ENCODE peak calls at places on chromosomes 16 and 17, in six cellular contexts. L is Panc1, P is GM23338, W is HCT116, H is A549, A is HepG2. M is an unnamed sample.

GRCh38 chr17:31052187-31052889 is 42.4 kb upstream of the NF1 start:
- DNase-seq in L (no peak), P (no peak), W (peak; percentile 42), H (peak; percentile 67), A (peak; percentile 35), M (peak; percentile 51)

GRCh38 chr17:81200695-81201580 is 21.8 kb downstream of the CEP131 start:
- DNase-seq in L (peak; percentile 7), P (peak; percentile 73), W (peak; percentile 54), H (peak; percentile 81), A (peak; percentile 62), M (peak; percentile 47)

GRCh38 chr16:13439766-13440165 is 480.2 kb upstream of the ERCC4 start:
- DNase-seq in L (no peak), P (no peak), W (no peak), H (no peak), A (no peak), M (no peak)

GRCh38 chr17:1197781-1198490 is 18.2 kb upstream of the ABR start:
- DNase-seq in L (no peak), P (no peak), W (no peak), H (no peak), A (no peak), M (peak; percentile 97)

GRCh38 chr17:1087381-1088241 is 90.7 kb downstream of the TIMM22 start:
- DNase-seq in L (no peak), P (peak; percentile 87), W (no peak), H (peak; percentile 84), A (no peak), M (no peak)

GRCh38 chr17:10073026-10073425 is 125.4 kb downstream of the GAS7 start:
- DNase-seq in L (no peak), P (no peak), W (no peak), H (no peak), A (no peak), M (no peak)

GRCh38 chr16:58110590-58111330 is 18.4 kb downstream of the CFAP20 start:
- DNase-seq in L (no peak), P (peak; percentile 40), W (no peak), H (no peak), A (no peak), M (peak; percentile 2)

GRCh38 chr16:69100046-69100765 is 5.2 kb upstream of the HAS3 start:
- DNase-seq in L (no peak), P (no peak), W (no peak), H (no peak), A (no peak), M (no peak)

GRCh38 chr16:85327731-85328664 is 215.7 kb upstream of the CIBAR2 start:
- DNase-seq in L (no peak), P (peak; percentile 99), W (peak; percentile 39), H (no peak), A (no peak), M (no peak)

GRCh38 chr17:39132192-39132600 is 19.2 kb downstream of the PLXDC1 start:
- DNase-seq in L (no peak), P (peak; percentile 43), W (no peak), H (peak; percentile 51), A (no peak), M (no peak)

GRCh38 chr17:65222216-65222738 is 85.1 kb downstream of the RGS9 start:
- DNase-seq in L (no peak), P (no peak), W (no peak), H (no peak), A (no peak), M (no peak)

GRCh38 chr17:37317867-37318266 is 57.9 kb upstream of the C17orf78 start:
- DNase-seq in L (no peak), P (no peak), W (no peak), H (no peak), A (no peak), M (no peak)

GRCh38 chr16:4414187-4414909 is 2.0 kb downstream of the CORO7 start:
- DNase-seq in L (no peak), P (no peak), W (no peak), H (no peak), A (no peak), M (no peak)

GRCh38 chr17:335691-336090 is 16.9 kb downstream of the RPH3AL start:
- DNase-seq in L (no peak), P (peak; percentile 74), W (no peak), H (no peak), A (no peak), M (no peak)

GRCh38 chr17:56185491-56185890 is 32.2 kb downstream of the ANKFN1 start:
- DNase-seq in L (no peak), P (no peak), W (no peak), H (no peak), A (no peak), M (no peak)

GRCh38 chr17:42535400-42536047 is 517 bp upstream of the NAGLU start:
- DNase-seq in L (no peak), P (no peak), W (no peak), H (no peak), A (no peak), M (no peak)

GRCh38 chr16:85991425-85991824 is 92.5 kb downstream of the IRF8 start:
- DNase-seq in L (no peak), P (no peak), W (no peak), H (no peak), A (no peak), M (no peak)

GRCh38 chr17:74852237-74853047 is 7.2 kb downstream of the GRIN2C start:
- DNase-seq in L (no peak), P (peak; percentile 94), W (peak; percentile 27), H (no peak), A (peak; percentile 67), M (no peak)
- TF ChIP-seq REST in L (peak; percentile 69), P (peak; percentile 74), W (no peak), H (peak; percentile 29), A (peak; percentile 59), M (peak; percentile 85)

DNA sequence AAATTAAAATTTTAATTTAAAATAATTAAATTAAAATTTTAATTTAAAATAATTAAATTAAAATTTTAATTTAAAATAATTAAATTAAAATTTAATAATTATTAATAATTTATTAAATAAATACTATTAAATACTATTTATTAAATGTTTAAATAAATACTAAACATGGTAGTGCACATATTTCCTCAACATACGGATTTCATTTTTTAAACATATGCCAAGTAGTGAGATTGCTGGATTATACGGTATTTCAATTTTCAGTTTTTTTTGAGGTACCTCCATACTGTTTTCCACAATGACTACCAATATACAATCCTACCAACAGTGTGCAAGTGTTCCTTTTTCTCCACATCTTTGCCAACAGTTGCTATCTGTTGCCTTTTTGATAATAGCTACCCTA is 852.9 kb upstream of the CDH8 start:
- DNase-seq in L (no peak), P (no peak), W (no peak), H (no peak), A (no peak), M (no peak)
- TF ChIP-seq REST in L (no peak), P (no peak), W (no peak), H (no peak), A (no peak), M (no peak)

GRCh38 chr16:50300942-50301625 is 34.7 kb downstream of the ADCY7 start:
- DNase-seq in L (no peak), P (no peak), W (no peak), H (no peak), A (no peak), M (no peak)
- TF ChIP-seq REST in L (no peak), P (no peak), W (no peak), H (no peak), A (no peak), M (no peak)

GRCh38 chr16:88430524-88431446 is 22.3 kb upstream of the ZFPM1 start:
- DNase-seq in L (no peak), P (peak; percentile 73), W (no peak), H (no peak), A (no peak), M (no peak)
- TF ChIP-seq REST in L (no peak), P (no peak), W (no peak), H (no peak), A (no peak), M (no peak)

DNA sequence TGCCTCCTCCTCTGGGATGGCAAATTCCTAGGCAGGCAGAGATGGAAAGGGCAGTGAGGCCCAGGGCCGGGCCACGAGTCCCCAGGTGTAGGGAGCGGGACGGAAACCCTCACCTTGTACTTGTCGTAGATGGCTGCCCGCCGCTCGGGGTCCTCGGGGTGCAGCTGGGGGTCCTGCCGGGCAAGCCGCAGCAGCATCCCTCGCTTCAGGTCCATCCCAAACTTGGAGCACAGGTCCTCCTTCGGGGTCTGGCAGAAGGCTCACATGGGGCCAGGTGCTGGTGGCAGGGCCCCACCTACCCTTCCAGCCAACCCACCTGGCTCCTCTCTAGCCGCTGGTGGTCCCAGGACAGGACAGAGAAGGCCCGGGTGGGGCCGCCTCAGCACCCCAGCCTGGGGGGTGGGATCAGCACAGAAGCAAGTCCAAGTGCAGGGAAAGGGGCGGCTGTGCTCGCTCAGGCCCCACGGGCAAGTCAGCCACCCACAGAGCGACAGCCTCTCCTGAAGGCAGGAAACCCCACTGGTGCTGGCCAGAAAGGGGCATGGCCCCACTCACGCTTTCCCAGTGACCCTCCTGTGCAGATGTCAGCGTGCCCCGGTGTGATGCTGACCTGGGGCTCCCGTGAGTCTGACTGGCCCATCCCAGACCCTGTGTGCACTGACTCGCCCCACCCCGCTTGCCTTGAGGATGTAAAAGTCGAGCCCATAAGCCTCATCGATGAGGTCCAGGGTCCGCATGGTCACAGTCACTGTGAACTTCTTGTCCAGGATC is 1.8 kb downstream of the MRPL28 start:
- DNase-seq in L (no peak), P (no peak), W (no peak), H (no peak), A (no peak), M (no peak)
- TF ChIP-seq REST in L (no peak), P (no peak), W (no peak), H (no peak), A (no peak), M (no peak)

GRCh38 chr17:71229036-71229435 is 891.8 kb upstream of the SOX9 start:
- DNase-seq in L (no peak), P (no peak), W (no peak), H (no peak), A (no peak), M (no peak)
- TF ChIP-seq REST in L (no peak), P (no peak), W (no peak), H (no peak), A (no peak), M (no peak)

DNA sequence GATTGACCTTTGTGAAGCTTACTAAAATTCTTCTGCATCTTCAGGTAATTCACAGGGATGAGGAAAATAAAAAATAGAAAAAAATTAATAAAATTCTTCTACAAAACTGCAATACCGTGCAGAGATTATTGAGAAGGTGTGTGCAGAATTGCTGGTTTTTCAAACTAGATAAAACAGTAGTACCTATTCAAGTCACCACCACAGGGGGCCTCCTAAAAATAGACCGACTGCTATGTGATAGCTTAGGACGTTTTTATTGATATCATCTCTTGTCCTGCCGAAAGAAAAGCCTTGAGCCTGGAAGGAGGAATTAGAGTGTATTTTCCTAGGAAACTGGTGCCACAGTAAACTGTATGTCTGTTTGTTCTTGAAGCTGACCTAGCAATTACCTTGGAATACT is 325.9 kb downstream of the ZFHX3 start:
- DNase-seq in L (no peak), P (no peak), W (no peak), H (no peak), A (no peak), M (no peak)
- TF ChIP-seq REST in L (no peak), P (no peak), W (no peak), H (no peak), A (no peak), M (no peak)

GRCh38 chr16:27795992-27796614 is 246.2 kb downstream of the KATNIP start:
- DNase-seq in L (no peak), P (peak; percentile 91), W (peak; percentile 4), H (peak; percentile 28), A (peak; percentile 51), M (peak; percentile 11)
- TF ChIP-seq REST in L (peak; percentile 97), P (peak; percentile 91), W (peak; percentile 93), H (peak; percentile 97), A (peak; percentile 99), M (peak; percentile 100)